ENCODE peak calls at places on chromosomes 11 and 22, in four cellular contexts. One of them, this sample, is unnamed.
A peak's percentile ranks its signal among the peaks of the same experiment; 100 is the strongest.

GRCh38 chr11:76588455-76589325 is 81.9 kb downstream of the LRRC32 start:
- DNase-seq in frontal cortex: no peak
- DNase-seq in effector CD4-positive, alpha-beta T cell: no peak
- DNase-seq in nephron progenitor cell: no peak
- DNase-seq in this sample: no peak

GRCh38 chr11:27912916-27913315 is 195.0 kb downstream of the KIF18A start:
- DNase-seq in frontal cortex: no peak
- DNase-seq in effector CD4-positive, alpha-beta T cell: no peak
- DNase-seq in nephron progenitor cell: no peak
- DNase-seq in this sample: no peak

GRCh38 chr11:64253481-64253880 is 2.2 kb downstream of the PLCB3 start:
- DNase-seq in frontal cortex: peak; percentile 61
- DNase-seq in effector CD4-positive, alpha-beta T cell: no peak
- DNase-seq in nephron progenitor cell: no peak
- DNase-seq in this sample: no peak

GRCh38 chr22:42655693-42656092 is 6.5 kb upstream of the CYB5R3 start:
- DNase-seq in frontal cortex: no peak
- DNase-seq in effector CD4-positive, alpha-beta T cell: no peak
- DNase-seq in nephron progenitor cell: no peak
- DNase-seq in this sample: no peak

GRCh38 chr11:9700105-9700801 is 36.4 kb downstream of the SWAP70 start:
- DNase-seq in frontal cortex: no peak
- DNase-seq in effector CD4-positive, alpha-beta T cell: no peak
- DNase-seq in nephron progenitor cell: no peak
- DNase-seq in this sample: no peak

GRCh38 chr11:130580372-130580771 is 131.9 kb downstream of the ADAMTS15 start:
- DNase-seq in frontal cortex: peak; percentile 59
- DNase-seq in effector CD4-positive, alpha-beta T cell: no peak
- DNase-seq in nephron progenitor cell: no peak
- DNase-seq in this sample: no peak

GRCh38 chr11:73286240-73286810 is 14.2 kb downstream of the P2RY6 start:
- DNase-seq in frontal cortex: no peak
- DNase-seq in effector CD4-positive, alpha-beta T cell: no peak
- DNase-seq in nephron progenitor cell: no peak
- DNase-seq in this sample: no peak

GRCh38 chr22:19862616-19863246 is 8.1 kb upstream of the GNB1L start:
- DNase-seq in frontal cortex: no peak
- DNase-seq in effector CD4-positive, alpha-beta T cell: no peak
- DNase-seq in nephron progenitor cell: no peak
- DNase-seq in this sample: no peak

GRCh38 chr11:64655901-64656601 is 65.0 kb downstream of the SLC22A12 start:
- DNase-seq in frontal cortex: no peak
- DNase-seq in effector CD4-positive, alpha-beta T cell: no peak
- DNase-seq in nephron progenitor cell: no peak
- DNase-seq in this sample: no peak

GRCh38 chr22:32413715-32414114 is 1.7 kb upstream of the RTCB start:
- DNase-seq in frontal cortex: no peak
- DNase-seq in effector CD4-positive, alpha-beta T cell: no peak
- DNase-seq in nephron progenitor cell: no peak
- DNase-seq in this sample: no peak

GRCh38 chr11:119205080-119205479 is 1.1 kb upstream of the CBL start:
- DNase-seq in frontal cortex: no peak
- DNase-seq in effector CD4-positive, alpha-beta T cell: no peak
- DNase-seq in nephron progenitor cell: no peak
- DNase-seq in this sample: no peak

GRCh38 chr22:26169312-26170111 is at the start of gene SEZ6L:
- DNase-seq in frontal cortex: peak; percentile 62
- DNase-seq in effector CD4-positive, alpha-beta T cell: no peak
- DNase-seq in nephron progenitor cell: peak; percentile 77
- DNase-seq in this sample: no peak